ENCODE peak calls at places on chromosomes 16 and 17, in five cellular contexts. W is lower leg skin, X is AG04450, S is MM.1S, L is A549. U is an unnamed sample.

GRCh38 chr16:21084631-21085235 is 65.9 kb downstream of the DNAH3 start:
- DNase-seq in S (no peak), X (no peak), L (no peak), W (peak; percentile 64), U (no peak)

GRCh38 chr17:47208744-47209488 is at the start of gene MYL4:
- DNase-seq in S (no peak), W (no peak), X (no peak), L (no peak), U (no peak)

GRCh38 chr17:21240375-21241055 is 12.7 kb downstream of the NATD1 start:
- DNase-seq in W (no peak), S (no peak), L (no peak), X (no peak), U (no peak)

GRCh38 chr17:65656390-65657250 is 95.2 kb upstream of the AXIN2 start:
- DNase-seq in S (no peak), W (no peak), X (no peak), L (peak; percentile 20), U (no peak)

GRCh38 chr17:57968456-57968855 is 13.2 kb upstream of the CUEDC1 start:
- DNase-seq in L (no peak), W (peak; percentile 8), X (no peak), S (no peak), U (no peak)

GRCh38 chr16:64196444-64196843 is 925.4 kb downstream of the CDH11 start:
- DNase-seq in S (no peak), W (no peak), L (no peak), X (peak; percentile 16), U (peak; percentile 40)

GRCh38 chr17:21043296-21044232 is 753 bp upstream of the USP22 start:
- DNase-seq in W (peak; percentile 99), L (peak; percentile 99), X (peak; percentile 98), S (peak; percentile 98), U (peak; percentile 97)

GRCh38 chr17:57948555-57949420 is 6.4 kb downstream of the CUEDC1 start:
- DNase-seq in W (no peak), L (peak; percentile 98), S (peak; percentile 59), X (peak; percentile 60), U (peak; percentile 98)

GRCh38 chr16:69273009-69273408 is 38.1 kb upstream of the VPS4A start:
- DNase-seq in X (peak; percentile 83), L (no peak), W (no peak), S (no peak), U (peak; percentile 85)

GRCh38 chr16:88508376-88508867 is 55.3 kb downstream of the ZFPM1 start:
- DNase-seq in L (no peak), W (no peak), X (no peak), S (no peak), U (no peak)

GRCh38 chr16:30942421-30942796 is 6.5 kb upstream of the ORAI3 start:
- DNase-seq in S (no peak), X (no peak), W (no peak), L (no peak), U (no peak)

GRCh38 chr17:77740481-77740880 is 218.0 kb upstream of the TNRC6C start:
- DNase-seq in X (no peak), L (no peak), S (no peak), W (peak; percentile 31), U (no peak)

GRCh38 chr16:85615014-85615851 is 2.1 kb downstream of the GSE1 start:
- DNase-seq in S (no peak), L (peak; percentile 66), X (no peak), W (peak; percentile 94), U (no peak)

GRCh38 chr17:35742896-35743477 is 10.1 kb downstream of the GAS2L2 start:
- DNase-seq in L (no peak), W (peak; percentile 53), X (no peak), S (no peak), U (no peak)

DNA sequence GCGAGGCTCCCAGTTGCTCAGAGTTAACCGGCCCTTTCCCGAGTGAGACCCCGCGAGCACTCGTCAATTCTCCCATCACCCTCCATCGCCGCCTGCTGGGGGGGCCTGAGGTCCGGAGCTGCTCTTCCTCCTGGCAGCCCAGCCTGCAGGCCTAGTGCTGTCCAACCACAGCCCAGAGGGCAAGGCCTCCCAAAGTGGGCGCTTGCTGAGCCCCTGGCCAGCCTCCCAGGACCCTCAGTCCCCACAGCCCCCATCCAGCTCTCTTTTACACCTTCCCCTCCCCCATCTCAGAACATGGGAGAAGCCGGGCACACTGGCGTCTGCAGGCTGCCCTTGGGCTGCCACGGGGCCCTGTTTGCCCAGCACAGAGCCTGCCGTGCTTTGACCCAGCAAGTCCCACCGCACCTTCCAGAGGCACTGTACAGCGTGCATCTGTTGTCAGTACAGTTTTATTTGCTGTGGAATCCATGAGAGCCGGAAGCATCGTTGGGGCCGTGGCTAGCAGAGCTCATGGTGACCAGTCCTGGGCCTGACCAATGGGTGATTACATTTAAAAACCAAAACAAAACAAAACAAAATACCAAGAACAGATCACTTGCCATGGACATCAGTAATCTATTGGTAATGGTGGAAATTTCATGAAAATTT is 96.1 kb upstream of the CBX4 start:
- DNase-seq in S (no peak), W (no peak), X (no peak), L (no peak), U (no peak)
- TF ChIP-seq CTCF in S (no peak), W (no peak), X (no peak), L (no peak), U (no peak)

DNA sequence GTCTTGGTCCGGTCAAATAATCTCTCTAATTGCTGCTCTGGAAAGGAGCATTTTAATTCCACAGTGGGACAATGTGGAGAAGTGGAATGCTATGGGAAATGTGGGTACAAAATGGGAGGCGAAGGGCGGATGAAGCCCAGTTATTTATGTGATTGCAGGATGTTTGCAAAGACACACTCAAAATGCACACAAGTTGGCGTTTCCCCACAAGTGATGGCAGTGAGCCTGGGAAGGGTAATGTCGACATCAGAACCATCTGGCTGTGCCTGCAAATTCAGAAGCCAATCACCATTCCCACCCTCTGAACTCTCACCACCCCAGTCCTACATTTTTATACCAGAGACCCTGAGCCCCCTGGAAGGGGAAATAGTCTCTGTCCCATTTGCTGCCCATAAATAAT is 201.1 kb downstream of the SOX9 start:
- DNase-seq in X (no peak), L (no peak), W (no peak), S (no peak), U (no peak)
- H3K4me3 ChIP-seq in X (no peak overlapping the region), L (no peak overlapping the region), W (no peak overlapping the region), S (no peak overlapping the region), U (no peak overlapping the region)

GRCh38 chr16:66516172-66516807 is 33.6 kb downstream of the TK2 start:
- DNase-seq in L (no peak), X (no peak), W (no peak), S (peak; percentile 63), U (no peak)
- TF ChIP-seq CTCF in L (no peak), X (no peak), W (no peak), S (no peak), U (no peak)

GRCh38 chr17:1647802-1648581 is 1.7 kb downstream of the RILP start:
- DNase-seq in L (peak; percentile 67), X (no peak), S (no peak), W (no peak), U (no peak)
- H3K4me3 ChIP-seq in L (peak overlapping the region; percentile 53), X (peak overlapping the region; percentile 59), S (peak overlapping the region; percentile 63), W (no peak overlapping the region), U (peak overlapping the region; percentile 46)